ENCODE peak calls at places on chromosome 2, in six cellular contexts. Z is colonic mucosa; Q is CD8-positive, alpha-beta T cell; T is spleen; S is tibial artery; G is GM23248. U is an unnamed sample.

GRCh38 chr2:126535408-126535807 is 120.5 kb upstream of the GYPC start:
- DNase-seq in Z (no peak), Q (no peak), T (no peak), S (no peak), G (no peak), U (no peak)

GRCh38 chr2:176018708-176019107 is 16.6 kb upstream of the LNPK start:
- DNase-seq in Z (no peak), Q (no peak), T (no peak), S (no peak), G (peak; percentile 53), U (no peak)

GRCh38 chr2:21395366-21395765 is 271.6 kb downstream of the TDRD15 start:
- DNase-seq in Z (no peak), Q (no peak), T (no peak), S (no peak), G (no peak), U (no peak)

GRCh38 chr2:18487266-18487665 is 73.2 kb downstream of the RDH14 start:
- DNase-seq in Z (no peak), Q (no peak), T (no peak), S (no peak), G (no peak), U (no peak)

GRCh38 chr2:15584767-15585469 is 6.8 kb upstream of the DDX1 start:
- DNase-seq in Z (no peak), Q (no peak), T (no peak), S (no peak), G (peak; percentile 56), U (no peak)

GRCh38 chr2:192499476-192499875 is 304.7 kb upstream of the TMEFF2 start:
- DNase-seq in Z (no peak), Q (no peak), T (no peak), S (no peak), G (peak; percentile 3), U (no peak)

GRCh38 chr2:37070931-37071330 is 13.2 kb downstream of the HEATR5B start:
- DNase-seq in Z (no peak), Q (no peak), T (no peak), S (no peak), G (no peak), U (no peak)

GRCh38 chr2:154375625-154376020 is 322.9 kb upstream of the KCNJ3 start:
- DNase-seq in Z (no peak), Q (no peak), T (no peak), S (no peak), G (peak; percentile 72), U (no peak)

GRCh38 chr2:69830045-69830905 is 815 bp downstream of the GMCL1 start:
- DNase-seq in Z (peak; percentile 76), Q (peak; percentile 48), T (no peak), S (peak; percentile 68), G (peak; percentile 59), U (no peak)

GRCh38 chr2:240557808-240558207 is at the start of gene ANKMY1:
- DNase-seq in Z (peak; percentile 83), Q (peak; percentile 61), T (peak; percentile 89), S (peak; percentile 71), G (peak; percentile 91), U (peak; percentile 73)

GRCh38 chr2:241516520-241516965 is 8.2 kb upstream of the STK25 start:
- DNase-seq in Z (no peak), Q (no peak), T (no peak), S (no peak), G (no peak), U (no peak)

GRCh38 chr2:233288663-233289062 is 19.0 kb upstream of the SAG start:
- DNase-seq in Z (no peak), Q (no peak), T (no peak), S (no peak), G (no peak), U (peak; percentile 14)

GRCh38 chr2:157302492-157303099 is 23.0 kb downstream of the ERMN start:
- DNase-seq in Z (no peak), Q (peak; percentile 18), T (no peak), S (no peak), G (peak; percentile 81), U (no peak)

GRCh38 chr2:96806468-96807126 is 9.5 kb upstream of the CNNM3 start:
- DNase-seq in Z (no peak), Q (peak; percentile 52), T (peak; percentile 89), S (no peak), G (no peak), U (peak; percentile 29)

GRCh38 chr2:113337809-113338208 is 59.1 kb upstream of the PAX8 start:
- DNase-seq in Z (no peak), Q (no peak), T (no peak), S (peak; percentile 75), G (no peak), U (no peak)

GRCh38 chr2:133568172-133568571 is at the start of gene NCKAP5:
- DNase-seq in Z (peak; percentile 79), Q (no peak), T (no peak), S (no peak), G (peak; percentile 55), U (no peak)

GRCh38 chr2:96209011-96209728 is 543 bp upstream of the STARD7 start:
- DNase-seq in Z (no peak), Q (no peak), T (no peak), S (no peak), G (no peak), U (no peak)

GRCh38 chr2:57693965-57694364 is 352.6 kb upstream of the VRK2 start:
- DNase-seq in Z (no peak), Q (no peak), T (no peak), S (no peak), G (no peak), U (no peak)

GRCh38 chr2:237714690-237715458 is 83.7 kb upstream of the RBM44 start:
- DNase-seq in Z (no peak), Q (no peak), T (no peak), S (peak; percentile 75), G (peak; percentile 32), U (peak; percentile 89)

GRCh38 chr2:9803023-9803805 is 40.1 kb upstream of the TAF1B start:
- DNase-seq in Z (peak; percentile 90), Q (no peak), T (peak; percentile 63), S (peak; percentile 61), G (peak; percentile 61), U (peak; percentile 58)

GRCh38 chr2:209495855-209496585 is 72.2 kb downstream of the MAP2 start:
- DNase-seq in Z (no peak), Q (no peak), T (no peak), S (no peak), G (peak; percentile 96), U (no peak)

GRCh38 chr2:99821572-99822369 is 320.6 kb downstream of the AFF3 start:
- DNase-seq in Z (no peak), Q (no peak), T (no peak), S (no peak), G (peak; percentile 74), U (no peak)

GRCh38 chr2:10162586-10163497 is 40.3 kb downstream of the RRM2 start:
- DNase-seq in Z (no peak), Q (no peak), T (peak; percentile 45), S (no peak), G (no peak), U (no peak)

GRCh38 chr2:42186945-42187632 is 17.9 kb downstream of the EML4 start:
- DNase-seq in Z (no peak), Q (no peak), T (no peak), S (no peak), G (no peak), U (no peak)

GRCh38 chr2:197229509-197230458 is 80.8 kb downstream of the ANKRD44 start:
- DNase-seq in Z (no peak), Q (no peak), T (no peak), S (no peak), G (peak; percentile 80), U (no peak)

GRCh38 chr2:100365434-100365833 is 43.1 kb upstream of the LONRF2 start:
- DNase-seq in Z (peak; percentile 32), Q (no peak), T (no peak), S (no peak), G (peak; percentile 71), U (no peak)

GRCh38 chr2:37324536-37324785 is 172 bp downstream of the PRKD3 start:
- DNase-seq in Z (no peak), Q (peak; percentile 75), T (peak; percentile 96), S (peak; percentile 93), G (peak; percentile 86), U (peak; percentile 93)

GRCh38 chr2:73896362-73897239 is 3.8 kb downstream of the ACTG2 start:
- DNase-seq in Z (no peak), Q (peak; percentile 43), T (no peak), S (no peak), G (peak; percentile 93), U (peak; percentile 59)

GRCh38 chr2:107525420-107525819 is 301.3 kb upstream of the RGPD4 start:
- DNase-seq in Z (no peak), Q (no peak), T (no peak), S (no peak), G (peak; percentile 42), U (no peak)

GRCh38 chr2:101657787-101658186 is 39.7 kb upstream of the MAP4K4 start:
- DNase-seq in Z (no peak), Q (no peak), T (no peak), S (no peak), G (no peak), U (no peak)

DNA sequence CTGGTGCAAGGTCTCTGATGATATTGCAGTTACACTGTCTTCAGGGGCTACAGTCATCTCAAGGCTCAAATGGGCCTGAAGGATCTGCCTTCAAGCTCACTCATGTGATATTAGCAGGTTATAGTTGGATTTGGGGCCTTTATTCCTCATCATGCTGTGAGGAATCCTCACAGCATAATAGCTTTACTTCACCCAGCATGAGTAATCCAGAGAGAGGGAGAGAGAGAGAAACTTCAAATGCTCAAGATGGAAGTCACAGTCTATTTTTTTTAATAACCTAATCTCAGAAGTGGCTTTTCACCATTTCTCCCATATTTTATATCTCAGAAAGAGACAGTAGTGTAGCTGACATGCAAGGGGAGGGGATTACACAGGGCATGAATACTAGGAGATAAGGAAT is 658.7 kb downstream of the EPHA4 start:
- DNase-seq in Z (no peak), Q (no peak), T (no peak), S (no peak), G (peak; percentile 38), U (no peak)
- H3K27ac ChIP-seq in Z (no peak overlapping the region), Q (no peak overlapping the region), T (no peak overlapping the region), S (no peak overlapping the region), G (no peak overlapping the region), U (no peak overlapping the region)

DNA sequence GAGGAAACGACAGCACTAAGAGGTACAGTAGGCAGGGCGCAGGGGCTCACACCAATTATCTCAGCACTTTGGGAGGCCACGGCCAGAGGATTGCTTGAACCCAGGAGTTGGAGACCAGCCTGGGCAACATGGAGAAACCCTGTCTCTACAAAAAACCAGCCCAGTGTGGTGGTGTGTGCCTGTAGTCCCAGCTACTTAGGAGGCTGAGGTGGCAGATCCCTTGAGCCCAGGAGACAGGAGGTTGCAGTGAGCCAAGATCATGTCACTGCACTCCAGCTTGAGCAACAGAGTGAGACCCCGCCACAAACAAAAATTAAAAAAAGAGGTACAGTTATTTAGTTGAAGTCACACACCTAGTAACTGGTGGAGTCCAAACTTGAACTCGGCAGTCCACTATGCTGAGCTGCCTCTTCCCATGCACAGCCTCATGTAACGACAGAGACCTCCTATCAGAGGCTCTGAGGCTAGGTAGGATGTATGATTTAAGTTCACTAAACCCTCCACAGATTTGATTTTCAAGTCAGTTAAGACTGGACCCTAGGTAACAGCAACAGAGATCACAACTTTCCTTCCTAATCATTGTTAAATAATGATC is 8.7 kb downstream of the STK17B start:
- DNase-seq in Z (no peak), Q (no peak), T (no peak), S (no peak), G (no peak), U (no peak)
- H3K36me3 ChIP-seq in Z (no peaks in the 10 kb centered on the region), Q (peaks cover 24% of the 10 kb centered on the region), T (peaks cover 7% of the 10 kb centered on the region), S (peaks cover 15% of the 10 kb centered on the region), G (peaks cover 13% of the 10 kb centered on the region), U (no peaks in the 10 kb centered on the region)

GRCh38 chr2:105576440-105577241 is 168.1 kb upstream of the NCK2 start:
- DNase-seq in Z (no peak), Q (no peak), T (no peak), S (no peak), G (peak; percentile 79), U (no peak)
- H3K27ac ChIP-seq in Z (no peak overlapping the region), Q (no peak overlapping the region), T (peak overlapping the region; percentile 53), S (peak overlapping the region; percentile 17), G (peak overlapping the region; percentile 34), U (no peak overlapping the region)

GRCh38 chr2:30942430-30942829 is 135.2 kb upstream of the CAPN13 start:
- DNase-seq in Z (no peak), Q (no peak), T (no peak), S (no peak), G (no peak), U (no peak)
- H3K36me3 ChIP-seq in Z (no peaks in the 10 kb centered on the region), Q (no peaks in the 10 kb centered on the region), T (no peaks in the 10 kb centered on the region), S (no peaks in the 10 kb centered on the region), G (no peaks in the 10 kb centered on the region), U (no peaks in the 10 kb centered on the region)

U was measured in sigmoid colon.